ENCODE peak calls at places on chromosomes 3 and 15, in four cellular contexts. One of them, this sample, is unnamed.

GRCh38 chr15:56964182-56964581 is 45.7 kb downstream of the TCF12 start:
- DNase-seq in HepG2: no peak
- DNase-seq in GM12878: peak
- DNase-seq in H1: no peak
- DNase-seq in this sample: no peak

GRCh38 chr3:103693831-103694230 is 1259.0 kb downstream of the ZPLD1 start:
- DNase-seq in HepG2: no peak
- DNase-seq in GM12878: no peak
- DNase-seq in H1: no peak
- DNase-seq in this sample: no peak

GRCh38 chr3:33313331-33313730 is 36.1 kb downstream of the FBXL2 start:
- DNase-seq in HepG2: no peak
- DNase-seq in GM12878: no peak
- DNase-seq in H1: no peak
- DNase-seq in this sample: no peak

GRCh38 chr3:188298585-188298984 is 144.6 kb downstream of the LPP start:
- DNase-seq in HepG2: no peak
- DNase-seq in GM12878: no peak
- DNase-seq in H1: no peak
- DNase-seq in this sample: no peak

GRCh38 chr3:138938056-138938876 is 8.7 kb downstream of the FOXL2 start:
- DNase-seq in HepG2: no peak
- DNase-seq in GM12878: no peak
- DNase-seq in H1: no peak
- DNase-seq in this sample: no peak

GRCh38 chr15:98924311-98925049 is 83.1 kb downstream of the PGPEP1L start:
- DNase-seq in HepG2: no peak
- DNase-seq in GM12878: no peak
- DNase-seq in H1: no peak
- DNase-seq in this sample: no peak

GRCh38 chr3:139894638-139894989 is 40.4 kb upstream of the CLSTN2 start:
- DNase-seq in HepG2: no peak
- DNase-seq in GM12878: no peak
- DNase-seq in H1: no peak
- DNase-seq in this sample: no peak

GRCh38 chr15:56098230-56098899 is 105.0 kb upstream of the NEDD4 start:
- DNase-seq in HepG2: no peak
- DNase-seq in GM12878: no peak
- DNase-seq in H1: no peak
- DNase-seq in this sample: no peak

GRCh38 chr3:102038477-102039142 is 189.3 kb downstream of the NFKBIZ start:
- DNase-seq in HepG2: no peak
- DNase-seq in GM12878: peak
- DNase-seq in H1: no peak
- DNase-seq in this sample: no peak

GRCh38 chr3:133709139-133709538 is 37.1 kb upstream of the TF start:
- DNase-seq in HepG2: no peak
- DNase-seq in GM12878: no peak
- DNase-seq in H1: no peak
- DNase-seq in this sample: no peak

GRCh38 chr3:194129581-194130133 is 6.3 kb upstream of the HES1 start:
- DNase-seq in HepG2: peak
- DNase-seq in GM12878: no peak
- DNase-seq in H1: no peak
- DNase-seq in this sample: peak

GRCh38 chr3:30836141-30836540 is 58.3 kb downstream of the GADL1 start:
- DNase-seq in HepG2: no peak
- DNase-seq in GM12878: no peak
- DNase-seq in H1: no peak
- DNase-seq in this sample: no peak

GRCh38 chr3:194548346-194549321 is 61.8 kb upstream of the ATP13A3 start:
- DNase-seq in HepG2: no peak
- DNase-seq in GM12878: no peak
- DNase-seq in H1: no peak
- DNase-seq in this sample: no peak

GRCh38 chr3:105518806-105519418 is 152.2 kb downstream of the ALCAM start:
- DNase-seq in HepG2: peak
- DNase-seq in GM12878: peak
- DNase-seq in H1: no peak
- DNase-seq in this sample: peak

GRCh38 chr15:23642413-23643044 is 5.1 kb downstream of the MAGEL2 start:
- DNase-seq in HepG2: peak
- DNase-seq in GM12878: no peak
- DNase-seq in H1: no peak
- DNase-seq in this sample: no peak

GRCh38 chr3:193870376-193871092 is 265.4 kb upstream of the HES1 start:
- DNase-seq in HepG2: no peak
- DNase-seq in GM12878: no peak
- DNase-seq in H1: no peak
- DNase-seq in this sample: no peak

GRCh38 chr15:78061963-78062427 is 15.5 kb downstream of the TBC1D2B start:
- DNase-seq in HepG2: no peak
- DNase-seq in GM12878: no peak
- DNase-seq in H1: no peak
- DNase-seq in this sample: no peak

GRCh38 chr3:127762077-127762786 is 60.1 kb downstream of the MGLL start:
- DNase-seq in HepG2: no peak
- DNase-seq in GM12878: peak
- DNase-seq in H1: no peak
- DNase-seq in this sample: no peak

GRCh38 chr15:86001200-86001599 is 78.5 kb upstream of the AGBL1 start:
- DNase-seq in HepG2: no peak
- DNase-seq in GM12878: no peak
- DNase-seq in H1: no peak
- DNase-seq in this sample: no peak

GRCh38 chr3:55426486-55426885 is 60.6 kb downstream of the WNT5A start:
- DNase-seq in HepG2: no peak
- DNase-seq in GM12878: no peak
- DNase-seq in H1: no peak
- DNase-seq in this sample: no peak

GRCh38 chr3:190883973-190884832 is 21.7 kb upstream of the GMNC start:
- DNase-seq in HepG2: peak
- DNase-seq in GM12878: no peak
- DNase-seq in H1: peak
- DNase-seq in this sample: peak

GRCh38 chr3:117706731-117707130 is 997.2 kb downstream of the TUSC7 start:
- DNase-seq in HepG2: no peak
- DNase-seq in GM12878: no peak
- DNase-seq in H1: no peak
- DNase-seq in this sample: no peak

GRCh38 chr15:99117563-99118257 is 12.8 kb downstream of the SYNM start:
- DNase-seq in HepG2: no peak
- DNase-seq in GM12878: no peak
- DNase-seq in H1: no peak
- DNase-seq in this sample: no peak

GRCh38 chr3:186340211-186340610 is 21.8 kb downstream of the DGKG start:
- DNase-seq in HepG2: no peak
- DNase-seq in GM12878: no peak
- DNase-seq in H1: no peak
- DNase-seq in this sample: no peak

GRCh38 chr3:196640501-196640968 is 1.0 kb downstream of the NRROS start:
- DNase-seq in HepG2: no peak
- DNase-seq in GM12878: no peak
- DNase-seq in H1: no peak
- DNase-seq in this sample: no peak

GRCh38 chr3:49916686-49917085 is 12.9 kb downstream of the MON1A start:
- DNase-seq in HepG2: no peak
- DNase-seq in GM12878: no peak
- DNase-seq in H1: no peak
- DNase-seq in this sample: no peak

GRCh38 chr3:193803288-193803687 is 210.3 kb downstream of the OPA1 start:
- DNase-seq in HepG2: no peak
- DNase-seq in GM12878: no peak
- DNase-seq in H1: no peak
- DNase-seq in this sample: no peak

GRCh38 chr3:15983232-15983631 is 185.5 kb upstream of the ANKRD28 start:
- DNase-seq in HepG2: no peak
- DNase-seq in GM12878: no peak
- DNase-seq in H1: no peak
- DNase-seq in this sample: no peak

GRCh38 chr3:69425249-69425648 is 39.4 kb upstream of the FRMD4B start:
- DNase-seq in HepG2: peak
- DNase-seq in GM12878: no peak
- DNase-seq in H1: no peak
- DNase-seq in this sample: peak

GRCh38 chr3:113002676-113003075 is 11.9 kb downstream of the GTPBP8 start:
- DNase-seq in HepG2: no peak
- DNase-seq in GM12878: no peak
- DNase-seq in H1: no peak
- DNase-seq in this sample: no peak

GRCh38 chr3:194472290-194472920 is 14.4 kb downstream of the ATP13A3 start:
- DNase-seq in HepG2: peak
- DNase-seq in GM12878: no peak
- DNase-seq in H1: no peak
- DNase-seq in this sample: peak

GRCh38 chr15:98282656-98283332 is 322.3 kb downstream of the ARRDC4 start:
- DNase-seq in HepG2: no peak
- DNase-seq in GM12878: no peak
- DNase-seq in H1: no peak
- DNase-seq in this sample: no peak

GRCh38 chr3:114242947-114243346 is 5.6 kb upstream of the ZNF80 start:
- DNase-seq in HepG2: no peak
- DNase-seq in GM12878: peak
- DNase-seq in H1: no peak
- DNase-seq in this sample: no peak

GRCh38 chr15:33860749-33861148 is 107.5 kb upstream of the CHRM5 start:
- DNase-seq in HepG2: no peak
- DNase-seq in GM12878: no peak
- DNase-seq in H1: no peak
- DNase-seq in this sample: no peak

GRCh38 chr3:124802054-124802698 is 71.9 kb downstream of the UMPS start:
- DNase-seq in HepG2: no peak
- DNase-seq in GM12878: no peak
- DNase-seq in H1: no peak
- DNase-seq in this sample: no peak

GRCh38 chr15:41703120-41703519 is 42.9 kb downstream of the MGA start:
- DNase-seq in HepG2: no peak
- DNase-seq in GM12878: no peak
- DNase-seq in H1: no peak
- DNase-seq in this sample: no peak

GRCh38 chr15:85094685-85095084 is 113.0 kb downstream of the PDE8A start:
- DNase-seq in HepG2: no peak
- DNase-seq in GM12878: no peak
- DNase-seq in H1: no peak
- DNase-seq in this sample: no peak

GRCh38 chr15:67067161-67067853 is 1.9 kb downstream of the SMAD3 start:
- DNase-seq in HepG2: no peak
- DNase-seq in GM12878: no peak
- DNase-seq in H1: no peak
- DNase-seq in this sample: no peak

GRCh38 chr3:54235998-54236397 is 113.6 kb downstream of the CACNA2D3 start:
- DNase-seq in HepG2: no peak
- DNase-seq in GM12878: no peak
- DNase-seq in H1: no peak
- DNase-seq in this sample: no peak

GRCh38 chr3:52046186-52046913 is 10.0 kb downstream of the DUSP7 start:
- DNase-seq in HepG2: no peak
- DNase-seq in GM12878: no peak
- DNase-seq in H1: no peak
- DNase-seq in this sample: no peak
- TF ChIP-seq ZNF274 in HepG2: no peak
- TF ChIP-seq ZNF274 in GM12878: no peak
- TF ChIP-seq ZNF274 in H1: no peak
- TF ChIP-seq ZNF274 in this sample: no peak

DNA sequence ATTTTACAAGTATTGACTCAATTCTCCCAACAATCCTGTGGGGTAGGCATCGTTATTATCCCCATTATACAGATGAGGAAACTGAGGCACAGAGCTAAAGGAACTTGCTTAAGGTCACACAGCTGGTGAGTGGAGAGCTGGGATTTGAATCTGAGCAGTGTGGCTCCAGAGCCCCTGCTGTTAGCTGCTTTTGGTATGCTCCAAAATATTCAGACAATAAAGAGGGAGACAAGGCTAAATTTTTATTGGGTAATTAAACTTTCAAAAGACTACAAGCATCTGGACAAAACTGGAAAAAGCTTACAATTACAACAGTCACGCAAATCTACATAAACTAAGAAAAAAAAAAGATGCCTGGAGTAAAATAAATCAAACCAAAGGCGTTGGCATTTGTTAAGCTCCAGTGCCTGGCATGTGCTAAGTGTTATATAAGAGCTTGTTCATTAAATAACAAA is 27.7 kb downstream of the CCDC13 start:
- DNase-seq in HepG2: no peak
- DNase-seq in GM12878: no peak
- DNase-seq in H1: no peak
- DNase-seq in this sample: no peak
- TF ChIP-seq SUZ12 in HepG2: no peak
- TF ChIP-seq SUZ12 in GM12878: no peak
- TF ChIP-seq SUZ12 in H1: no peak
- TF ChIP-seq SUZ12 in this sample: no peak

DNA sequence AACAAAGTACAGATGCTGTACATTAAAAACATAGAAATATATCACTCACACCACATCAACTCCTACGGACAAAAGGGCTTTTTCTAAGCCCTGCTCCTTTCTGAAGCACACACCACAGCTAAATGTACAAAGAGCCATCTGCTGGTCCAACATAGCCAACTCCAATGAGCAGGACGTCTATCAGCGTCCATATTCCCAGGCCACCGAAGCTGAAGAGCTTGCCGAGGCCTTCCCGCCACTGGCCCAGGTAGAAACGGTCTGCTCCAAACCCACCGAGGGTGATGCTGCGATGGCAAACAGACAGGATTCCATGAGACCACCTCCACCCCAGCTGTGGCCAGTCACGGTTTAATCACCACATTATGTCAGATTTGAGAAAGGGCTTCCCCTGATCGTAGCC is 9.8 kb downstream of the TM2D3 start:
- DNase-seq in HepG2: no peak
- DNase-seq in GM12878: no peak
- DNase-seq in H1: no peak
- DNase-seq in this sample: no peak
- TF ChIP-seq ZNF274 in HepG2: no peak
- TF ChIP-seq ZNF274 in GM12878: no peak
- TF ChIP-seq ZNF274 in H1: no peak
- TF ChIP-seq ZNF274 in this sample: no peak

DNA sequence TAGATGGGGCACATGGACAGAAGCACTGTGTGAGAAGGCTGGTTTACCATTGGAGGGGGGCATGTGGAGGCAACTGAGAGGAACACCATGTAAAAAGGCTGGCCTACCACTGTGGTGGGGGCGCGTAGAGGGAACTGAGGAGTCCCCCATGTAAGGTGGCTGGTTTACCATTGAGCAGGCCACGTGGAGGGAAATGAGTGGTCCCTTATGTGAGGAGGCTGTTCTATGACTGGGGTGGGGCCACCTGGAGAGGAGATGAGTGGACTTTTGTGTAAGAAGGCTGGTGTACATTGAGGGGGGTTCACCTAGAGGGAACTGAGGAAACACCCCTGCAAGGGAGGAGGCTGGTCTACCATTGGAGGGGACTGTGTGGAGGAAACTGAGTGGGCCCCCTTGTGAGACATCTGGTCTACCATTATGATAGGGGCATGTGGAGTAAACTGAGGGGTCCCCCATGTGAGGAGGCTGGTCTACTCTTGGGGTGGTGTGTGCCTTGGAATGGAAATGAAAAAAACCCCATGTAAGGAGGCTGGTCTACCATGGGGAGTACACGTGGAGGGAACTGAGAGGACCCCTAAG is 156.9 kb downstream of the FBLN2 start:
- DNase-seq in HepG2: no peak
- DNase-seq in GM12878: no peak
- DNase-seq in H1: no peak
- DNase-seq in this sample: no peak
- TF ChIP-seq SUZ12 in HepG2: no peak
- TF ChIP-seq SUZ12 in GM12878: no peak
- TF ChIP-seq SUZ12 in H1: no peak
- TF ChIP-seq SUZ12 in this sample: no peak

This sample was measured in NT2/D1.